ENCODE peak calls at places on chromosomes 4 and X, in eight cellular contexts. F is NCI-H146; S is foreskin melanocyte; V is hippocampal formation; M is NCI-H1048; A is sciatic nerve; G is naive thymus-derived CD4-positive, alpha-beta T cell; H is NCI-H1694 treated with DMSO at 0.1 percent for 48 hours. B is an unnamed sample.

GRCh38 chr4:5467111-5467510 is 241.2 kb downstream of the EVC2 start:
- DNase-seq in S (no peak), F (no peak), G (no peak), H (no peak), V (no peak), A (no peak), M (no peak), B (no peak)

GRCh38 chr4:6963139-6963611 is 53.5 kb downstream of the TBC1D14 start:
- DNase-seq in F (peak; percentile 74), G (no peak), V (no peak), A (no peak), S (no peak), M (no peak), H (no peak), B (no peak)

GRCh38 chr4:146029939-146030710 is 91.5 kb upstream of the ZNF827 start:
- DNase-seq in M (no peak), G (no peak), F (peak; percentile 18), V (no peak), A (no peak), S (no peak), H (no peak), B (peak; percentile 21)

GRCh38 chr4:155066871-155067270 is 141.6 kb upstream of the NPY2R start:
- DNase-seq in H (no peak), V (no peak), M (no peak), G (no peak), S (no peak), F (no peak), A (no peak), B (no peak)

GRCh38 chr4:31442236-31442635 is 722.1 kb downstream of the PCDH7 start:
- DNase-seq in M (no peak), F (no peak), V (no peak), G (no peak), A (no peak), S (no peak), H (no peak), B (no peak)

GRCh38 chr4:24770111-24770584 is 25.2 kb upstream of the SOD3 start:
- DNase-seq in M (no peak), V (no peak), S (peak; percentile 62), F (no peak), G (no peak), H (no peak), A (no peak), B (peak; percentile 39)

GRCh38 chr4:119016636-119017035 is 119.0 kb upstream of the MYOZ2 start:
- DNase-seq in V (no peak), F (no peak), A (no peak), S (no peak), M (no peak), H (no peak), G (no peak), B (no peak)

GRCh38 chr4:101418055-101418454 is 70.7 kb upstream of the PPP3CA start:
- DNase-seq in A (no peak), S (peak; percentile 40), V (no peak), H (no peak), G (peak; percentile 73), F (no peak), M (no peak), B (peak; percentile 67)

GRCh38 chrX:86604620-86605019 is 456.4 kb downstream of the DACH2 start:
- DNase-seq in G (no peak), A (no peak), M (no peak), F (no peak), H (no peak), S (no peak), V (no peak), B (peak; percentile 1)

GRCh38 chrX:13649823-13650222 is 3.1 kb upstream of the TCEANC start:
- DNase-seq in H (no peak), G (no peak), A (no peak), V (no peak), F (no peak), M (no peak), S (no peak), B (no peak)

GRCh38 chr4:152831416-152831815 is 51.7 kb downstream of the ARFIP1 start:
- DNase-seq in S (no peak), F (no peak), V (no peak), H (no peak), A (no peak), G (no peak), M (no peak), B (no peak)

GRCh38 chrX:8179653-8180052 is 8.6 kb upstream of the VCX2 start:
- DNase-seq in V (peak; percentile 1), S (no peak), A (no peak), M (no peak), F (peak; percentile 15), H (peak; percentile 2), G (no peak), B (no peak)

GRCh38 chr4:145868637-145869409 is 69.8 kb downstream of the ZNF827 start:
- DNase-seq in A (no peak), G (no peak), S (no peak), H (peak; percentile 5), M (no peak), F (no peak), V (no peak), B (no peak)

GRCh38 chr4:57410331-57411052 is 300.3 kb upstream of the IGFBP7 start:
- DNase-seq in F (no peak), M (no peak), V (peak; percentile 87), G (no peak), A (peak; percentile 65), H (no peak), S (peak; percentile 93), B (no peak)

GRCh38 chr4:156237192-156237591 is 283.5 kb upstream of the CTSO start:
- DNase-seq in H (no peak), S (peak; percentile 56), A (no peak), V (no peak), G (no peak), F (no peak), M (no peak), B (no peak)

GRCh38 chr4:148515248-148515647 is 73.0 kb upstream of the NR3C2 start:
- DNase-seq in H (no peak), M (no peak), V (no peak), G (no peak), F (no peak), A (no peak), S (no peak), B (no peak)

GRCh38 chr4:87219648-87220093 is 747 bp downstream of the KLHL8 start:
- DNase-seq in F (peak; percentile 4), H (peak; percentile 30), A (peak; percentile 75), V (peak; percentile 41), S (no peak), M (no peak), G (no peak), B (peak; percentile 64)

GRCh38 chr4:24163314-24163713 is 273.5 kb upstream of the PPARGC1A start:
- DNase-seq in G (no peak), M (no peak), F (no peak), A (no peak), S (no peak), V (no peak), H (no peak), B (no peak)

GRCh38 chrX:20471483-20471882 is 204.8 kb upstream of the RPS6KA3 start:
- DNase-seq in F (no peak), A (no peak), G (no peak), H (no peak), M (no peak), S (peak; percentile 74), V (no peak), B (no peak)

GRCh38 chrX:106921637-106922036 is 1.4 kb downstream of the CLDN2 start:
- DNase-seq in F (no peak), A (no peak), H (no peak), M (no peak), S (no peak), V (no peak), G (no peak), B (no peak)

GRCh38 chr4:129583868-129584267 is 487.9 kb downstream of the C4orf33 start:
- DNase-seq in S (no peak), F (no peak), M (no peak), A (peak; percentile 59), V (no peak), H (no peak), G (no peak), B (no peak)

GRCh38 chr4:149986916-149987315 is 91.3 kb upstream of the DCLK2 start:
- DNase-seq in S (no peak), V (no peak), F (no peak), G (no peak), M (no peak), H (no peak), A (no peak), B (no peak)

GRCh38 chrX:40496728-40497127 is 84.0 kb upstream of the ATP6AP2 start:
- DNase-seq in H (peak; percentile 66), A (no peak), F (no peak), V (no peak), M (no peak), G (no peak), S (no peak), B (no peak)

GRCh38 chr4:185729300-185729912 is 82.6 kb downstream of the SORBS2 start:
- DNase-seq in G (no peak), S (no peak), A (no peak), F (no peak), V (peak; percentile 37), M (no peak), H (no peak), B (no peak)

GRCh38 chr4:107034982-107035710 is 967 bp downstream of the DKK2 start:
- DNase-seq in H (no peak), G (no peak), M (no peak), S (no peak), F (no peak), V (no peak), A (peak; percentile 54), B (peak; percentile 40)

GRCh38 chrX:54439967-54440871 is at the start of gene TSR2:
- DNase-seq in F (peak; percentile 85), S (peak; percentile 78), V (peak; percentile 74), M (peak; percentile 60), A (peak; percentile 83), G (peak; percentile 77), H (peak; percentile 88), B (peak; percentile 81)

GRCh38 chr4:112853662-112854256 is 195.7 kb upstream of the ANK2 start:
- DNase-seq in G (no peak), F (no peak), M (no peak), H (peak; percentile 22), V (peak; percentile 24), S (no peak), A (no peak), B (no peak)

GRCh38 chr4:185566972-185567749 is 31.9 kb upstream of the PDLIM3 start:
- DNase-seq in A (no peak), H (no peak), V (peak; percentile 50), M (no peak), F (no peak), S (peak; percentile 96), G (no peak), B (no peak)

GRCh38 chrX:23344904-23345271 is 10.2 kb downstream of the PTCHD1 start:
- DNase-seq in G (no peak), F (no peak), M (no peak), V (no peak), H (no peak), S (no peak), A (no peak), B (no peak)

GRCh38 chr4:77284036-77284435 is 127.0 kb downstream of the CCNG2 start:
- DNase-seq in A (no peak), S (no peak), M (no peak), G (no peak), V (no peak), H (no peak), F (no peak), B (no peak)